ENCODE peak calls at places on chromosome 4, in nine cellular contexts. W, R, E, Q, B, U, F, L and N are unnamed samples.

GRCh38 chr4:186557486-186557885 is 2.1 kb upstream of the MTNR1A start:
- DNase-seq in R (no peak), U (no peak), W (no peak), L (no peak), B (no peak), Q (no peak), E (no peak), F (peak; percentile 27), N (no peak)

GRCh38 chr4:177016541-177017141 is 223.9 kb upstream of the VEGFC start:
- DNase-seq in U (peak; percentile 67), Q (no peak), R (no peak), L (no peak), B (no peak), W (no peak), F (peak; percentile 14), E (no peak), N (no peak)

GRCh38 chr4:114091546-114091945 is 112.1 kb upstream of the ARSJ start:
- DNase-seq in B (no peak), W (no peak), R (no peak), U (no peak), L (no peak), Q (no peak), E (no peak), F (no peak), N (no peak)

GRCh38 chr4:74516321-74516720 is 71.4 kb downstream of the AREG start:
- DNase-seq in L (no peak), R (no peak), W (no peak), Q (no peak), F (no peak), B (no peak), U (no peak), E (no peak), N (no peak)

GRCh38 chr4:76571274-76571673 is 136.2 kb downstream of the SHROOM3 start:
- DNase-seq in W (no peak), L (no peak), U (no peak), Q (no peak), B (no peak), F (peak; percentile 49), E (no peak), R (no peak), N (no peak)

GRCh38 chr4:133869486-133869885 is 332.1 kb downstream of the PABPC4L start:
- DNase-seq in R (no peak), F (no peak), W (no peak), E (no peak), B (no peak), L (no peak), Q (no peak), U (no peak), N (no peak)

GRCh38 chr4:44149242-44149641 is 299.4 kb downstream of the KCTD8 start:
- DNase-seq in B (no peak), F (no peak), Q (no peak), L (no peak), R (no peak), U (no peak), W (no peak), E (no peak), N (no peak)

GRCh38 chr4:152585036-152585439 is 49.1 kb upstream of the FBXW7 start:
- DNase-seq in Q (no peak), L (no peak), F (no peak), U (no peak), R (no peak), E (no peak), W (no peak), B (no peak), N (no peak)

GRCh38 chr4:56217383-56217890 is 169.9 kb downstream of the AASDH start:
- DNase-seq in Q (no peak), L (no peak), F (no peak), U (no peak), R (no peak), B (no peak), W (no peak), E (no peak), N (no peak)

GRCh38 chr4:115537387-115537786 is 424.0 kb upstream of the NDST4 start:
- DNase-seq in W (no peak), B (no peak), E (no peak), Q (no peak), U (no peak), R (no peak), L (no peak), F (peak; percentile 27), N (no peak)

GRCh38 chr4:51843309-51844156 is 580 bp downstream of the DCUN1D4 start:
- DNase-seq in W (no peak), E (peak; percentile 51), L (peak; percentile 65), Q (peak; percentile 75), U (peak; percentile 64), F (peak; percentile 57), B (peak; percentile 81), R (no peak), N (no peak)

GRCh38 chr4:26490111-26490979 is at the start of gene CCKAR:
- DNase-seq in Q (no peak), W (no peak), F (no peak), U (no peak), B (no peak), L (no peak), R (no peak), E (no peak), N (no peak)

GRCh38 chr4:124686279-124686678 is 26.3 kb downstream of the ANKRD50 start:
- DNase-seq in U (no peak), L (no peak), W (no peak), F (no peak), E (no peak), Q (no peak), R (no peak), B (no peak), N (no peak)

GRCh38 chr4:106803107-106803506 is 233.0 kb downstream of the DKK2 start:
- DNase-seq in B (no peak), W (no peak), F (peak; percentile 14), E (no peak), R (no peak), Q (no peak), L (no peak), U (no peak), N (no peak)

GRCh38 chr4:80788798-80789197 is 241.7 kb upstream of the BMP3 start:
- DNase-seq in Q (no peak), R (no peak), B (no peak), U (no peak), W (no peak), L (no peak), E (no peak), F (no peak), N (no peak)
- TF ChIP-seq CTCF in Q (no peak), R (no peak), B (no peak), U (no peak), W (no peak), L (no peak), E (no peak), F (no peak), N (no peak)

DNA sequence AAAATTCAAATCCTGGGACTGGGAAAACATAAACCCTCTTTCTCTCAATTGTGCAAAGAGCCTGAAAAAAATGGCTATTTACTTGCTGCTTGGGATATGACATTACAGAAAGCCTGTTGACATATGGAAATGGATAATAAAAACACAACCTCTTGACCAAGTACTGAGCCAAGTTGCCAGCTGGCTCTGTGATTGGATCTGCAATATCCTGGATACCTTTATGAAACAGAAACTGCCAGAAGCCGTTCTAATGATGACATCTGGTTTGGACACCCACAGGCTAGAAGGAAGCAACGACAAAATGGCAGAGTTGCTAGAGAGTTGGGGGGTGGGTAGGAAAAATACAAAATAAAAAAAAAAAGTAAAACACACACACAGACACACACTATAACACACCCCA is 481.4 kb downstream of the FAT4 start:
- DNase-seq in F (no peak), W (no peak), L (no peak), R (no peak), B (no peak), U (no peak), E (no peak), Q (no peak), N (no peak)
- TF ChIP-seq CTCF in F (no peak), W (no peak), L (no peak), R (no peak), B (no peak), U (no peak), E (no peak), Q (no peak), N (no peak)

GRCh38 chr4:7240341-7240740 is 48.0 kb downstream of the SORCS2 start:
- DNase-seq in L (no peak), W (no peak), F (no peak), U (no peak), B (no peak), Q (no peak), R (no peak), E (no peak), N (no peak)
- TF ChIP-seq CTCF in L (peak; percentile 30), W (no peak), F (no peak), U (no peak), B (no peak), Q (no peak), R (no peak), E (no peak), N (no peak)

GRCh38 chr4:66506985-66507384 is 836.7 kb upstream of the EPHA5 start:
- DNase-seq in E (no peak), W (no peak), L (no peak), F (no peak), Q (no peak), B (no peak), R (no peak), U (no peak), N (no peak)

DNA sequence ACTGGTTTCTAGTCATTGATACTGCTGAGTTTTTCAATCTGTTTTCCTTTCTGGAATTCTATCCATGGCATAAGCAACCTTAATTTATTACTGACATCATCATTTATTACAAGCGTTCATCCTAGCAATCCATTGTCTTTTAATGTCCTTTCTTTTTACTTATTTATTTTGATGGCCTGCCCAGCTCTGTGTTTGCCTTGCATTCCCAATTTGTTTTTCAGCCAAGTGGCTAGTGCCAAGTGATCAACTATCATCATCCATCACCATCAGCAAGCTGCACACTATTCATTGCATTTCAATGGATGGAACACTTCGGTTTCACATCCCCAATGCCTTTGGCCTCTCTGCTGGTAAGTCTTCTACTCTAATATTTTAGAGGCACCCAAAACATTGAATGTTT is 831.7 kb upstream of the EPHA5 start:
- DNase-seq in L (no peak), B (no peak), U (no peak), Q (no peak), R (no peak), W (no peak), F (no peak), E (no peak), N (no peak)
- TF ChIP-seq CTCF in L (no peak), B (no peak), U (no peak), Q (no peak), R (no peak), W (no peak), F (no peak), E (no peak), N (no peak)